ENCODE peak calls at places on chromosomes 6 and 20, in ten cellular contexts. H is fibroblast of lung, D is mucosa of descending colon, X is pancreas, N is astrocyte, W is transverse colon, O is adrenal gland, J is SK-N-SH, Q is testis, V is left ventricle myocardium inferior. Y is an unnamed sample.

GRCh38 chr6:84921891-84922290 is 157.5 kb upstream of the TBX18 start:
- DNase-seq in X (no peak), Q (no peak), V (no peak), D (no peak), J (no peak), N (no peak), H (no peak), O (no peak), W (no peak), Y (no peak)

GRCh38 chr6:27178001-27178730 is 69.3 kb upstream of the PRSS16 start:
- DNase-seq in H (peak; percentile 95), D (peak; percentile 48), V (peak; percentile 51), O (peak; percentile 63), X (peak; percentile 54), W (peak; percentile 62), N (peak; percentile 93), Q (peak; percentile 69), J (peak; percentile 35), Y (peak; percentile 85)

GRCh38 chr20:7520361-7520760 is 419.9 kb downstream of the HAO1 start:
- DNase-seq in O (no peak), Q (no peak), D (no peak), N (no peak), V (no peak), H (no peak), J (no peak), X (no peak), W (no peak), Y (no peak)

GRCh38 chr20:50259705-50260479 is 69.3 kb downstream of the CEBPB start:
- DNase-seq in O (no peak), N (no peak), V (peak; percentile 64), Q (peak; percentile 44), H (no peak), J (no peak), W (peak; percentile 59), D (peak; percentile 72), X (no peak), Y (no peak)

GRCh38 chr6:15501806-15502450 is 160.9 kb downstream of the DTNBP1 start:
- DNase-seq in J (no peak), D (peak; percentile 30), N (peak; percentile 70), X (no peak), Q (peak; percentile 92), H (peak; percentile 86), W (peak; percentile 18), O (no peak), V (peak; percentile 55), Y (no peak)

GRCh38 chr20:63130654-63131577 is 85.0 kb downstream of the YTHDF1 start:
- DNase-seq in O (no peak), Q (no peak), D (peak; percentile 8), H (no peak), V (no peak), X (no peak), J (no peak), N (no peak), W (no peak), Y (no peak)

GRCh38 chr6:110534731-110535164 is 58.3 kb upstream of the SLC22A16 start:
- DNase-seq in N (peak; percentile 87), H (peak; percentile 76), Q (no peak), D (no peak), V (no peak), W (no peak), J (no peak), X (no peak), O (no peak), Y (peak; percentile 95)

GRCh38 chr6:141593311-141593710 is 539.4 kb upstream of the GJE1 start:
- DNase-seq in V (no peak), Q (no peak), D (no peak), O (no peak), J (no peak), H (no peak), W (no peak), N (no peak), X (no peak), Y (no peak)

GRCh38 chr6:75296811-75297779 is 12.5 kb upstream of the TMEM30A start:
- DNase-seq in W (no peak), O (no peak), X (no peak), V (no peak), D (no peak), N (peak; percentile 42), H (peak; percentile 80), Q (no peak), J (peak; percentile 33), Y (no peak)

GRCh38 chr20:31543966-31544598 is 29.8 kb downstream of the HM13 start:
- DNase-seq in Q (no peak), O (peak; percentile 48), H (peak; percentile 95), W (no peak), V (no peak), J (peak; percentile 69), X (no peak), D (no peak), N (peak; percentile 95), Y (peak; percentile 80)

GRCh38 chr20:36670665-36671357 is 24.8 kb upstream of the SLA2 start:
- DNase-seq in D (no peak), N (no peak), V (no peak), H (no peak), J (no peak), W (no peak), O (no peak), Q (no peak), X (no peak), Y (no peak)

GRCh38 chr6:168385858-168386735 is 54.9 kb upstream of the SMOC2 start:
- DNase-seq in O (no peak), Q (no peak), N (no peak), V (no peak), X (no peak), W (no peak), H (no peak), D (no peak), J (no peak), Y (no peak)

GRCh38 chr6:168385380-168385779 is 55.6 kb upstream of the SMOC2 start:
- DNase-seq in N (no peak), Q (no peak), H (no peak), J (no peak), O (no peak), X (no peak), W (no peak), V (no peak), D (no peak), Y (no peak)

GRCh38 chr6:168387426-168387825 is 53.6 kb upstream of the SMOC2 start:
- DNase-seq in V (no peak), D (no peak), X (no peak), O (no peak), H (no peak), Q (no peak), N (no peak), J (no peak), W (no peak), Y (no peak)

GRCh38 chr6:168387911-168388310 is 53.1 kb upstream of the SMOC2 start:
- DNase-seq in J (no peak), H (no peak), Q (no peak), V (no peak), N (no peak), O (no peak), X (no peak), W (no peak), D (no peak), Y (no peak)

GRCh38 chr6:168386973-168387372 is 54.0 kb upstream of the SMOC2 start:
- DNase-seq in J (no peak), Q (no peak), X (no peak), D (no peak), N (no peak), O (no peak), W (no peak), V (no peak), H (no peak), Y (no peak)
- H3K9me3 ChIP-seq in J (no peaks in the 10 kb centered on the region), Q (no peaks in the 10 kb centered on the region), X (no peaks in the 10 kb centered on the region), D (no peaks in the 10 kb centered on the region), N (peaks cover 9% of the 10 kb centered on the region), O (no peaks in the 10 kb centered on the region), W (no peaks in the 10 kb centered on the region), V (no peaks in the 10 kb centered on the region), H (peaks cover 7% of the 10 kb centered on the region), Y (peaks cover 2% of the 10 kb centered on the region)

GRCh38 chr6:17635568-17635967 is 35.5 kb downstream of the FAM8A1 start:
- DNase-seq in D (no peak), W (no peak), O (no peak), X (no peak), J (no peak), Q (no peak), V (no peak), H (no peak), N (peak; percentile 9), Y (no peak)

GRCh38 chr6:17638212-17638611 is 38.1 kb downstream of the FAM8A1 start:
- DNase-seq in D (no peak), Q (no peak), X (no peak), J (no peak), O (no peak), V (no peak), W (no peak), N (peak; percentile 4), H (peak; percentile 6), Y (no peak)

GRCh38 chr6:17640477-17640917 is 40.4 kb downstream of the FAM8A1 start:
- DNase-seq in O (no peak), W (no peak), X (no peak), Q (no peak), J (no peak), N (no peak), H (peak; percentile 61), D (no peak), V (no peak), Y (no peak)
- H3K36me3 ChIP-seq in O (peaks cover 39% of the 10 kb centered on the region), W (no peaks in the 10 kb centered on the region), X (peaks cover 18% of the 10 kb centered on the region), Q (no peaks in the 10 kb centered on the region), J (peaks cover 88% of the 10 kb centered on the region), N (peaks cover 39% of the 10 kb centered on the region), H (peaks cover 3% of the 10 kb centered on the region), D (peaks cover 8% of the 10 kb centered on the region), V (peaks cover 85% of the 10 kb centered on the region), Y (peaks cover 98% of the 10 kb centered on the region)

DNA sequence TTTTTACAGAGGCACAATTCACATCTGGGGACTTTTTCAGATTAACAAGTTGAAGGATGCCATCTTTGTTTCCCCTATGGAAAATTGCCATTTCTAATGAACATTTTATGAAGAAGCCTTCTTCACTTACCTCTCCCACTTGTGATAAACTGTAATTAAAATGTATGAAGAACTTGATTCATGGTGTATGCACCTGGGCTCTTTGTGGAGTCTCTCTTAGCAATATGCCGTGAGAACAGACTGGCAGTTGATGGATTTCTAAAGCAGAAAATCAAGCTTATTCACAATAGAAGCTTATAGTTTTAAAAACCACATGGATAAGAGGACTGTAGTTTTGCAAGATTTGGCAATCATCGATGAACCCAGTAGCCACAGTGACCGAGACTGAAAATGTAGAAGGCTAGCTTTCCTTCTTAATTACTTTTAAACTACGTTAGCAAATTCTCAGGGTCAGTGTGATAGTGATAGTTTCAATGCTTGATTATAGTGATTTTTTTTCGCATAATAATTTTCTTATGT is 270.6 kb downstream of the PRL start:
- DNase-seq in J (no peak), W (no peak), H (no peak), Q (no peak), N (peak; percentile 78), X (no peak), O (no peak), V (no peak), D (no peak), Y (no peak)
- H3K4me3 ChIP-seq in J (no peak overlapping the region), W (no peak overlapping the region), H (no peak overlapping the region), Q (no peak overlapping the region), N (no peak overlapping the region), X (no peak overlapping the region), O (no peak overlapping the region), V (no peak overlapping the region), D (no peak overlapping the region), Y (no peak overlapping the region)

DNA sequence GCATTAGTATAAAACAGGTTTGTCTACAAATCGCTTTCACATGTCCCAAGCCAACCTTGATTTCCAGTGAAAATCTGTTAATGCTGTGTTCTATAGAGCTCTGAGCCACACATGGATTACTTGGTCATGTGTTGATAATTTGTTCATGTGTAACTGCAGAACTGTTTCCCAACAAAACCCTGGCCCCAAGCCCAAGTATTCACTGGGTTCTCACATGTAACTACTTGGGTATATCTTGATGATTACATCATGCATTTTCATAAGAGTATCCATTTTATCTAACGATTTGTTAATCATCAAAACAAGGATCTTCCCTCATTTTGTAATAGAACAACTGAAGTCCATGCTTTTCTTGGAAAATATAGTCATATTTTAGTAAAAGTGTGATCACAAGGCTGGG is 657.6 kb downstream of the PRKN start:
- DNase-seq in N (no peak), V (no peak), W (no peak), H (peak; percentile 38), X (no peak), D (no peak), O (no peak), Q (peak; percentile 70), J (no peak), Y (no peak)
- H3K9me3 ChIP-seq in N (no peaks in the 10 kb centered on the region), V (peaks cover 34% of the 10 kb centered on the region), W (no peaks in the 10 kb centered on the region), H (no peaks in the 10 kb centered on the region), X (no peaks in the 10 kb centered on the region), D (peaks cover 7% of the 10 kb centered on the region), O (no peaks in the 10 kb centered on the region), Q (no peaks in the 10 kb centered on the region), J (no peaks in the 10 kb centered on the region), Y (no peaks in the 10 kb centered on the region)

Y was measured in SJSA1.